ENCODE peak calls at places on chromosomes 16 and 17, in six cellular contexts. M is AG04450, R is NB4, D is pancreas, Z is A549, P is stomach. E is an unnamed sample.
A peak's percentile ranks its signal among the peaks of the same experiment; 100 is the strongest.

GRCh38 chr16:75379911-75380847 is 53.1 kb downstream of the CFDP1 start:
- DNase-seq in M (no peak), R (peak; percentile 84), D (no peak), Z (no peak), P (no peak), E (peak; percentile 82)

GRCh38 chr16:65548470-65548869 is 426.6 kb upstream of the CDH11 start:
- DNase-seq in M (no peak), R (no peak), D (no peak), Z (no peak), P (no peak), E (no peak)

GRCh38 chr17:18004901-18005305 is 32.2 kb downstream of the DRC3 start:
- DNase-seq in M (no peak), R (no peak), D (no peak), Z (no peak), P (no peak), E (no peak)

GRCh38 chr16:70659546-70659945 is 13.2 kb downstream of the IL34 start:
- DNase-seq in M (no peak), R (no peak), D (no peak), Z (no peak), P (no peak), E (no peak)

GRCh38 chr17:56678249-56679144 is 85.0 kb downstream of the NOG start:
- DNase-seq in M (no peak), R (no peak), D (no peak), Z (no peak), P (no peak), E (no peak)

GRCh38 chr16:55367796-55368195 is 43.8 kb downstream of the IRX6 start:
- DNase-seq in M (no peak), R (no peak), D (no peak), Z (no peak), P (no peak), E (no peak)

GRCh38 chr17:31508310-31509094 is 117.0 kb downstream of the RAB11FIP4 start:
- DNase-seq in M (no peak), R (no peak), D (no peak), Z (peak; percentile 41), P (peak; percentile 48), E (peak; percentile 74)

GRCh38 chr17:34726536-34727384 is 147.4 kb downstream of the TMEM132E start:
- DNase-seq in M (no peak), R (no peak), D (no peak), Z (no peak), P (no peak), E (no peak)

GRCh38 chr17:78294776-78295175 is 63.3 kb downstream of the TMEM235 start:
- DNase-seq in M (no peak), R (peak; percentile 86), D (no peak), Z (no peak), P (no peak), E (no peak)

GRCh38 chr16:81996664-81997529 is 14.4 kb downstream of the SDR42E1 start:
- DNase-seq in M (no peak), R (peak; percentile 44), D (no peak), Z (peak; percentile 58), P (no peak), E (peak; percentile 6)

GRCh38 chr17:48492401-48493298 is 38.2 kb downstream of the HOXB1 start:
- DNase-seq in M (no peak), R (no peak), D (peak; percentile 23), Z (peak; percentile 66), P (peak; percentile 69), E (no peak)

GRCh38 chr17:28925912-28926365 is 23.1 kb upstream of the DHRS13 start:
- DNase-seq in M (no peak), R (peak; percentile 92), D (no peak), Z (no peak), P (no peak), E (peak; percentile 79)

GRCh38 chr17:36474571-36474970 is 11.9 kb upstream of the ZNHIT3 start:
- DNase-seq in M (no peak), R (no peak), D (no peak), Z (no peak), P (no peak), E (no peak)

GRCh38 chr17:71760062-71760720 is 360.6 kb upstream of the SOX9 start:
- DNase-seq in M (peak; percentile 49), R (no peak), D (no peak), Z (no peak), P (no peak), E (no peak)

GRCh38 chr17:69084911-69085310 is 24.2 kb upstream of the ABCA9 start:
- DNase-seq in M (no peak), R (no peak), D (no peak), Z (peak; percentile 32), P (no peak), E (peak; percentile 4)

GRCh38 chr16:69106491-69107291 is 1.2 kb downstream of the HAS3 start:
- DNase-seq in M (no peak), R (no peak), D (no peak), Z (no peak), P (no peak), E (no peak)
- H3K4me3 ChIP-seq in M (peak overlapping the region; percentile 62), R (no peak overlapping the region), D (peak overlapping the region; percentile 45), Z (peak overlapping the region; percentile 91), P (peak overlapping the region; percentile 70), E (peak overlapping the region; percentile 45)

GRCh38 chr16:1769402-1770300 is 1.7 kb downstream of the NME3 start:
- DNase-seq in M (no peak), R (no peak), D (no peak), Z (no peak), P (no peak), E (no peak)
- H3K4me3 ChIP-seq in M (peak overlapping the region; percentile 77), R (no peak overlapping the region), D (no peak overlapping the region), Z (peak overlapping the region; percentile 85), P (peak overlapping the region; percentile 96), E (no peak overlapping the region)

GRCh38 chr17:74288785-74289184 is 14.8 kb downstream of the DNAI2 start:
- DNase-seq in M (no peak), R (no peak), D (no peak), Z (no peak), P (no peak), E (no peak)
- H3K4me3 ChIP-seq in M (no peak overlapping the region), R (no peak overlapping the region), D (no peak overlapping the region), Z (no peak overlapping the region), P (no peak overlapping the region), E (no peak overlapping the region)

GRCh38 chr16:68446941-68447675 is 1.2 kb downstream of the SMPD3 start:
- DNase-seq in M (no peak), R (no peak), D (no peak), Z (no peak), P (no peak), E (no peak)
- H3K4me3 ChIP-seq in M (no peak overlapping the region), R (no peak overlapping the region), D (no peak overlapping the region), Z (no peak overlapping the region), P (peak overlapping the region; percentile 77), E (no peak overlapping the region)

E was measured in Jurkat, Clone E6-1.